ENCODE peak calls at places on chromosomes 12 and 14, in nine cellular contexts. One of them, this sample, is unnamed.

GRCh38 chr12:80805106-80805505 is 88.4 kb downstream of the MYF5 start:
- DNase-seq in foreskin melanocyte: no peak
- DNase-seq in NCI-H187: no peak
- DNase-seq in AG10803: no peak
- DNase-seq in fibroblast of pulmonary artery: no peak
- DNase-seq in activated T-cell treated with anti-CD3 and anti-CD28 coated beads, Interleukin-2, amount 50 U/mL, for 72 hours: no peak
- DNase-seq in SIG-M5: no peak
- DNase-seq in T-helper 2 cell: no peak
- DNase-seq in lower leg skin: no peak
- DNase-seq in this sample: no peak

GRCh38 chr14:88166616-88167015 is 156.5 kb downstream of the KCNK10 start:
- DNase-seq in lower leg skin: no peak
- DNase-seq in T-helper 2 cell: no peak
- DNase-seq in fibroblast of pulmonary artery: no peak
- DNase-seq in activated T-cell treated with anti-CD3 and anti-CD28 coated beads, Interleukin-2, amount 50 U/mL, for 72 hours: no peak
- DNase-seq in AG10803: peak
- DNase-seq in NCI-H187: no peak
- DNase-seq in foreskin melanocyte: no peak
- DNase-seq in SIG-M5: no peak
- DNase-seq in this sample: no peak

GRCh38 chr12:8664228-8664963 is 1.8 kb upstream of the MFAP5 start:
- DNase-seq in foreskin melanocyte: no peak
- DNase-seq in AG10803: peak
- DNase-seq in SIG-M5: no peak
- DNase-seq in activated T-cell treated with anti-CD3 and anti-CD28 coated beads, Interleukin-2, amount 50 U/mL, for 72 hours: no peak
- DNase-seq in NCI-H187: no peak
- DNase-seq in T-helper 2 cell: no peak
- DNase-seq in lower leg skin: peak
- DNase-seq in fibroblast of pulmonary artery: peak
- DNase-seq in this sample: no peak

GRCh38 chr12:76083761-76084276 is 666 bp downstream of the NAP1L1 start:
- DNase-seq in lower leg skin: peak
- DNase-seq in foreskin melanocyte: peak
- DNase-seq in SIG-M5: no peak
- DNase-seq in fibroblast of pulmonary artery: peak
- DNase-seq in AG10803: peak
- DNase-seq in activated T-cell treated with anti-CD3 and anti-CD28 coated beads, Interleukin-2, amount 50 U/mL, for 72 hours: peak
- DNase-seq in T-helper 2 cell: peak
- DNase-seq in NCI-H187: no peak
- DNase-seq in this sample: peak

GRCh38 chr12:2214411-2214810 is 161.6 kb downstream of the CACNA1C start:
- DNase-seq in lower leg skin: no peak
- DNase-seq in T-helper 2 cell: no peak
- DNase-seq in foreskin melanocyte: no peak
- DNase-seq in fibroblast of pulmonary artery: no peak
- DNase-seq in SIG-M5: no peak
- DNase-seq in activated T-cell treated with anti-CD3 and anti-CD28 coated beads, Interleukin-2, amount 50 U/mL, for 72 hours: no peak
- DNase-seq in NCI-H187: no peak
- DNase-seq in AG10803: no peak
- DNase-seq in this sample: no peak

GRCh38 chr12:122517877-122518276 is 8.9 kb downstream of the RSRC2 start:
- DNase-seq in foreskin melanocyte: peak
- DNase-seq in T-helper 2 cell: no peak
- DNase-seq in AG10803: peak
- DNase-seq in SIG-M5: no peak
- DNase-seq in lower leg skin: no peak
- DNase-seq in fibroblast of pulmonary artery: peak
- DNase-seq in NCI-H187: no peak
- DNase-seq in activated T-cell treated with anti-CD3 and anti-CD28 coated beads, Interleukin-2, amount 50 U/mL, for 72 hours: no peak
- DNase-seq in this sample: no peak

GRCh38 chr12:52217223-52217622 is 15.8 kb upstream of the KRT7 start:
- DNase-seq in lower leg skin: peak
- DNase-seq in activated T-cell treated with anti-CD3 and anti-CD28 coated beads, Interleukin-2, amount 50 U/mL, for 72 hours: no peak
- DNase-seq in SIG-M5: no peak
- DNase-seq in fibroblast of pulmonary artery: no peak
- DNase-seq in NCI-H187: no peak
- DNase-seq in T-helper 2 cell: no peak
- DNase-seq in foreskin melanocyte: no peak
- DNase-seq in AG10803: no peak
- DNase-seq in this sample: no peak

GRCh38 chr12:70724444-70724843 is 87.2 kb upstream of the PTPRB start:
- DNase-seq in AG10803: peak
- DNase-seq in activated T-cell treated with anti-CD3 and anti-CD28 coated beads, Interleukin-2, amount 50 U/mL, for 72 hours: no peak
- DNase-seq in T-helper 2 cell: no peak
- DNase-seq in fibroblast of pulmonary artery: peak
- DNase-seq in foreskin melanocyte: no peak
- DNase-seq in lower leg skin: no peak
- DNase-seq in SIG-M5: no peak
- DNase-seq in NCI-H187: no peak
- DNase-seq in this sample: no peak

GRCh38 chr14:24279301-24280186 is 8.1 kb upstream of the RABGGTA start:
- DNase-seq in activated T-cell treated with anti-CD3 and anti-CD28 coated beads, Interleukin-2, amount 50 U/mL, for 72 hours: peak
- DNase-seq in fibroblast of pulmonary artery: no peak
- DNase-seq in T-helper 2 cell: no peak
- DNase-seq in AG10803: no peak
- DNase-seq in SIG-M5: no peak
- DNase-seq in lower leg skin: no peak
- DNase-seq in foreskin melanocyte: no peak
- DNase-seq in NCI-H187: no peak
- DNase-seq in this sample: peak

GRCh38 chr14:24392327-24393098 is 6.3 kb upstream of the NYNRIN start:
- DNase-seq in T-helper 2 cell: no peak
- DNase-seq in lower leg skin: no peak
- DNase-seq in fibroblast of pulmonary artery: peak
- DNase-seq in AG10803: peak
- DNase-seq in activated T-cell treated with anti-CD3 and anti-CD28 coated beads, Interleukin-2, amount 50 U/mL, for 72 hours: no peak
- DNase-seq in foreskin melanocyte: no peak
- DNase-seq in SIG-M5: no peak
- DNase-seq in NCI-H187: no peak
- DNase-seq in this sample: no peak

GRCh38 chr12:93857917-93858513 is 180.8 kb downstream of the CRADD start:
- DNase-seq in activated T-cell treated with anti-CD3 and anti-CD28 coated beads, Interleukin-2, amount 50 U/mL, for 72 hours: no peak
- DNase-seq in fibroblast of pulmonary artery: peak
- DNase-seq in lower leg skin: no peak
- DNase-seq in SIG-M5: no peak
- DNase-seq in AG10803: no peak
- DNase-seq in foreskin melanocyte: peak
- DNase-seq in NCI-H187: peak
- DNase-seq in T-helper 2 cell: no peak
- DNase-seq in this sample: no peak

GRCh38 chr12:7951671-7952070 is 15.7 kb upstream of the SLC2A3 start:
- DNase-seq in foreskin melanocyte: no peak
- DNase-seq in T-helper 2 cell: no peak
- DNase-seq in lower leg skin: no peak
- DNase-seq in NCI-H187: no peak
- DNase-seq in activated T-cell treated with anti-CD3 and anti-CD28 coated beads, Interleukin-2, amount 50 U/mL, for 72 hours: no peak
- DNase-seq in AG10803: peak
- DNase-seq in SIG-M5: no peak
- DNase-seq in fibroblast of pulmonary artery: no peak
- DNase-seq in this sample: no peak

GRCh38 chr14:54348923-54349615 is 47.7 kb upstream of the CDKN3 start:
- DNase-seq in SIG-M5: no peak
- DNase-seq in NCI-H187: no peak
- DNase-seq in lower leg skin: no peak
- DNase-seq in T-helper 2 cell: no peak
- DNase-seq in foreskin melanocyte: no peak
- DNase-seq in activated T-cell treated with anti-CD3 and anti-CD28 coated beads, Interleukin-2, amount 50 U/mL, for 72 hours: no peak
- DNase-seq in fibroblast of pulmonary artery: peak
- DNase-seq in AG10803: peak
- DNase-seq in this sample: no peak

This sample was measured in GM20000.